ENCODE peak calls at places on chromosomes 1 and 21, in ten cellular contexts. P is activated T-cell treated with anti-CD3 and anti-CD28 coated beads, Interleukin-2, amount 50 U/mL, for 72 hours; Q is naive thymus-derived CD8-positive, alpha-beta T cell; A is bronchial epithelial cell; H is ACHN; D is cardiac muscle cell; I is stimulated activated CD4-positive, alpha-beta T cell treated with anti-CD3 and anti-CD28 coated beads, Interleukin-15, amount 100 ng/mL, for 24 hours; V is cardiac fibroblast; F is MM.1S; Y is GM12865. U is an unnamed sample.

GRCh38 chr1:219090618-219091017 is 83.1 kb upstream of the LYPLAL1 start:
- DNase-seq in V (no peak), H (no peak), P (no peak), I (no peak), Y (peak), F (peak), Q (no peak), A (no peak), D (no peak), U (no peak)

GRCh38 chr1:51234721-51235425 is 1.2 kb upstream of the RNF11 start:
- DNase-seq in Q (no peak), V (peak), H (peak), D (peak), P (peak), F (peak), I (peak), Y (peak), A (peak), U (peak)

GRCh38 chr1:8004803-8005573 is 21.1 kb downstream of the ERRFI1 start:
- DNase-seq in I (no peak), F (no peak), P (no peak), V (peak), A (peak), Y (no peak), Q (no peak), D (peak), H (peak), U (peak)

GRCh38 chr1:109391626-109392025 is 6.1 kb downstream of the SORT1 start:
- DNase-seq in D (no peak), Y (peak), V (no peak), H (no peak), A (no peak), I (no peak), Q (no peak), P (no peak), F (no peak), U (no peak)

GRCh38 chr1:156693858-156694562 is 11.4 kb downstream of the CRABP2 start:
- DNase-seq in Q (no peak), H (no peak), P (no peak), F (no peak), Y (no peak), I (no peak), D (peak), V (no peak), A (peak), U (no peak)

GRCh38 chr21:31665397-31665796 is 5.9 kb downstream of the SOD1 start:
- DNase-seq in D (no peak), I (peak), Q (no peak), V (peak), H (no peak), A (no peak), F (no peak), Y (no peak), P (peak), U (peak)

GRCh38 chr1:166914111-166914510 is 38.0 kb upstream of the TADA1 start:
- DNase-seq in V (no peak), Q (no peak), H (no peak), F (no peak), I (no peak), P (no peak), D (no peak), A (no peak), Y (no peak), U (no peak)

GRCh38 chr1:167697667-167698141 is 24.1 kb upstream of the MPZL1 start:
- DNase-seq in A (no peak), V (no peak), Q (no peak), D (no peak), P (no peak), H (no peak), I (no peak), F (no peak), Y (no peak), U (no peak)

GRCh38 chr21:42398130-42398394 is 2.2 kb upstream of the TMPRSS3 start:
- DNase-seq in P (no peak), Y (no peak), A (no peak), I (no peak), V (no peak), Q (no peak), D (no peak), F (no peak), H (no peak), U (no peak)

GRCh38 chr1:41983451-41983850 is 64.7 kb upstream of the HIVEP3 start:
- DNase-seq in Y (no peak), V (no peak), D (no peak), A (peak), Q (no peak), P (no peak), F (no peak), I (no peak), H (no peak), U (no peak)

GRCh38 chr1:81974222-81974841 is 173.6 kb downstream of the ADGRL2 start:
- DNase-seq in H (peak), F (no peak), D (peak), Q (no peak), V (no peak), Y (no peak), I (no peak), A (no peak), P (no peak), U (no peak)

GRCh38 chr21:35511298-35512162 is 462.4 kb upstream of the RUNX1 start:
- DNase-seq in I (peak), D (no peak), A (peak), P (peak), F (no peak), Y (no peak), H (no peak), V (peak), Q (no peak), U (no peak)